ENCODE peak calls at places on chromosomes 1 and 21, in five cellular contexts. C, P, O, N and A are unnamed samples.

GRCh38 chr1:64295566-64295965 is 92.1 kb downstream of the UBE2U start:
- DNase-seq in C (no peak), P (no peak), O (peak; percentile 74), N (no peak), A (no peak)

GRCh38 chr21:46325073-46325912 is 1.3 kb downstream of the PCNT start:
- DNase-seq in C (no peak), P (peak; percentile 71), O (peak; percentile 28), N (peak; percentile 58), A (peak; percentile 39)

GRCh38 chr1:184691719-184692324 is 62.8 kb downstream of the EDEM3 start:
- DNase-seq in C (peak; percentile 27), P (peak; percentile 60), O (peak; percentile 46), N (peak; percentile 73), A (peak; percentile 76)

GRCh38 chr1:60974524-60974923 is 107.8 kb upstream of the NFIA start:
- DNase-seq in C (no peak), P (no peak), O (no peak), N (no peak), A (no peak)

GRCh38 chr1:93631626-93632365 is 49.8 kb downstream of the BCAR3 start:
- DNase-seq in C (no peak), P (no peak), O (no peak), N (peak; percentile 50), A (no peak)

GRCh38 chr1:27525296-27526271 is 35.6 kb upstream of the WASF2 start:
- DNase-seq in C (no peak), P (peak; percentile 63), O (no peak), N (peak; percentile 83), A (peak; percentile 52)

GRCh38 chr1:159172599-159173291 is 1.3 kb downstream of the CADM3 start:
- DNase-seq in C (no peak), P (no peak), O (no peak), N (peak; percentile 87), A (no peak)

GRCh38 chr1:10074855-10075418 is 42.2 kb downstream of the UBE4B start:
- DNase-seq in C (no peak), P (peak; percentile 62), O (no peak), N (peak; percentile 41), A (peak; percentile 60)

GRCh38 chr1:68207129-68207689 is 25.1 kb downstream of the WLS start:
- DNase-seq in C (no peak), P (peak; percentile 48), O (peak; percentile 73), N (peak; percentile 75), A (peak; percentile 75)

GRCh38 chr1:17734609-17735008 is 20.5 kb upstream of the ACTL8 start:
- DNase-seq in C (no peak), P (no peak), O (no peak), N (no peak), A (no peak)

GRCh38 chr21:35150562-35151226 is 101.6 kb upstream of the RUNX1 start:
- DNase-seq in C (no peak), P (peak; percentile 62), O (peak; percentile 84), N (peak; percentile 46), A (peak; percentile 51)

GRCh38 chr21:41110664-41111063 is 57.3 kb upstream of the BACE2 start:
- DNase-seq in C (no peak), P (no peak), O (no peak), N (no peak), A (no peak)

GRCh38 chr1:223258751-223259177 is 105.2 kb downstream of the SUSD4 start:
- DNase-seq in C (no peak), P (peak; percentile 89), O (peak; percentile 71), N (peak; percentile 59), A (peak; percentile 71)

GRCh38 chr1:161198877-161199431 is at the start of gene ADAMTS4:
- DNase-seq in C (no peak), P (no peak), O (peak; percentile 25), N (peak; percentile 91), A (peak; percentile 91)

GRCh38 chr1:41396084-41396483 is 34.9 kb downstream of the FOXO6 start:
- DNase-seq in C (no peak), P (no peak), O (no peak), N (no peak), A (no peak)

GRCh38 chr1:2632051-2632430 is 775 bp downstream of the MMEL1 start:
- DNase-seq in C (no peak), P (no peak), O (no peak), N (no peak), A (no peak)

GRCh38 chr1:26693557-26694184 is 2.1 kb upstream of the ARID1A start:
- DNase-seq in C (no peak), P (no peak), O (no peak), N (peak; percentile 29), A (peak; percentile 27)

GRCh38 chr1:209822706-209823105 is 5.1 kb upstream of the UTP25 start:
- DNase-seq in C (no peak), P (peak; percentile 60), O (no peak), N (no peak), A (no peak)

GRCh38 chr1:35554261-35555211 is 2.7 kb downstream of the KIAA0319L start:
- DNase-seq in C (no peak), P (no peak), O (no peak), N (no peak), A (peak; percentile 44)

GRCh38 chr1:231796141-231796540 is 169.6 kb downstream of the DISC1 start:
- DNase-seq in C (no peak), P (no peak), O (no peak), N (no peak), A (no peak)

GRCh38 chr1:111474521-111474920 is 737 bp downstream of the C1orf162 start:
- DNase-seq in C (no peak), P (no peak), O (no peak), N (no peak), A (no peak)

GRCh38 chr1:111474106-111474505 is 322 bp downstream of the C1orf162 start:
- DNase-seq in C (no peak), P (no peak), O (no peak), N (peak; percentile 39), A (peak; percentile 31)

GRCh38 chr1:111476214-111476613 is 2.4 kb downstream of the C1orf162 start:
- DNase-seq in C (no peak), P (no peak), O (no peak), N (no peak), A (no peak)

GRCh38 chr1:111475706-111476105 is 1.9 kb downstream of the C1orf162 start:
- DNase-seq in C (no peak), P (no peak), O (no peak), N (no peak), A (no peak)

GRCh38 chr1:111476761-111477309 is 3.1 kb downstream of the C1orf162 start:
- DNase-seq in C (no peak), P (no peak), O (no peak), N (no peak), A (no peak)
- H3K4me3 ChIP-seq in C (no peak overlapping the region), P (no peak overlapping the region), O (no peak overlapping the region), N (no peak overlapping the region), A (no peak overlapping the region)

DNA sequence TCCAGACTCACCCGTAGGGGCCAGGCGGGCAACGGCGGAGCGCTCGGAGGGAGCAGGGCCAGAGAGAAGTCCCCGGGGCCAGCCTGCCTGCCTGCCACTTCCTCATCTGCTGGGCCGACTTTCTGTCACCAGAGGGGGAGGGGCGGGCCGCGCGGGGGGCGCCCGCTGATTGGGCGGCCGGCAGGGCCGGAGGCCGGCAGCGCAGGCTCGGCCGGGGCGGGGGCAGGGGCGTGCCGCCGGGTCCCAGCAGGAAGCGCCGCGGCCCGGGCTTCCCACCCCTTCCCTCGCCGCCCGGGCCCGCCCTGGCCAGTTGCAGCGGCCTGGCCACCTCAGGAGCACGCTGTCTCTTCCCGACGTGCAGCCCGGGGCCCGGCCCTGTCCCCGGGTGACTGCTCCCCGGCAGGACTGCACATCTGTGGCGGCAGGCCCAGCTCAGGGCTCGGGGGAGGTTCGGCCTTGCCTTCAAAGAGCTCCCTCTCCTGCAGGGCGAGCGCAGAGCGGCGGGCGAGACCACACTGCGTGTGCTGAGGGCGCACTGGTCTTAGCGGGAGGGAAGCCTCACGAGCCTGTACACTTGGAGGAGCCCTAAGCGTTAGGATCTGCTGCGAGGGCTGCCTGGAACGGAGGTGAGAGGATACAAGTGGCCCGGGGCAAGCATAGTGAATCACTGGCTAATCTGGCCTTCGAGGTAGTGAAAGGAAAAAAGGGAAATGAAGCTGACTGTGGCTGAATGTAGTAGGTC is at the start of gene ELOVL1:
- DNase-seq in C (peak; percentile 47), P (peak; percentile 92), O (peak; percentile 75), N (peak; percentile 88), A (peak; percentile 75)
- TF ChIP-seq CTCF in C (no peak), P (peak; percentile 23), O (no peak), N (peak; percentile 31), A (peak; percentile 34)

DNA sequence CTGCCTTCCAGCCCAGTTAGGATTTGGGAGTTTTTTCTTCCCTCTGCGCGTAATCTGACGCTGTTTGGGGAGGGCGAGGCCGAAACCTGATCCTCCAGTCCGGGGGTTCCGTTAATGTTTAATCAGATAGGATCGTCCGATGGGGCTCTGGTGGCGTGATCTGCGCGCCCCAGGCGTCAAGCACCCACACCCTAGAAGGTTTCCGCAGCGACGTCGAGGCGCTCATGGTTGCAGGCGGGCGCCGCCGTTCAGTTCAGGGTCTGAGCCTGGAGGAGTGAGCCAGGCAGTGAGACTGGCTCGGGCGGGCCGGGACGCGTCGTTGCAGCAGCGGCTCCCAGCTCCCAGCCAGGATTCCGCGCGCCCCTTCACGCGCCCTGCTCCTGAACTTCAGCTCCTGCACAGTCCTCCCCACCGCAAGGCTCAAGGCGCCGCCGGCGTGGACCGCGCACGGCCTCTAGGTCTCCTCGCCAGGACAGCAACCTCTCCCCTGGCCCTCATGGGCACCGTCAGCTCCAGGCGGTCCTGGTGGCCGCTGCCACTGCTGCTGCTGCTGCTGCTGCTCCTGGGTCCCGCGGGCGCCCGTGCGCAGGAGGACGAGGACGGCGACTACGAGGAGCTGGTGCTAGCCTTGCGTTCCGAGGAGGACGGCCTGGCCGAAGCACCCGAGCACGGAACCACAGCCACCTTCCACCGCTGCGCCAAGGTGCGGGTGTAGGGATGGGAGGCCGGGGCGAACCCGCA is at the start of gene PCSK9:
- DNase-seq in C (no peak), P (peak; percentile 88), O (peak; percentile 38), N (peak; percentile 23), A (peak; percentile 22)
- H3K4me3 ChIP-seq in C (peak within 1 kb of the TSS; percentile 36), P (peak within 1 kb of the TSS; percentile 68), O (peak within 1 kb of the TSS; percentile 33), N (peak within 1 kb of the TSS; percentile 49), A (peak within 1 kb of the TSS; percentile 52)

GRCh38 chr1:109882288-109883245 is 28.1 kb upstream of the CSF1 start:
- DNase-seq in C (no peak), P (no peak), O (no peak), N (no peak), A (no peak)

GRCh38 chr1:109884242-109884891 is 26.3 kb upstream of the CSF1 start:
- DNase-seq in C (no peak), P (peak; percentile 27), O (no peak), N (no peak), A (no peak)

GRCh38 chr1:109880961-109881894 is 29.4 kb upstream of the CSF1 start:
- DNase-seq in C (no peak), P (no peak), O (no peak), N (no peak), A (peak; percentile 16)

GRCh38 chr1:109881906-109882287 is 28.8 kb upstream of the CSF1 start:
- DNase-seq in C (no peak), P (no peak), O (no peak), N (no peak), A (no peak)

DNA sequence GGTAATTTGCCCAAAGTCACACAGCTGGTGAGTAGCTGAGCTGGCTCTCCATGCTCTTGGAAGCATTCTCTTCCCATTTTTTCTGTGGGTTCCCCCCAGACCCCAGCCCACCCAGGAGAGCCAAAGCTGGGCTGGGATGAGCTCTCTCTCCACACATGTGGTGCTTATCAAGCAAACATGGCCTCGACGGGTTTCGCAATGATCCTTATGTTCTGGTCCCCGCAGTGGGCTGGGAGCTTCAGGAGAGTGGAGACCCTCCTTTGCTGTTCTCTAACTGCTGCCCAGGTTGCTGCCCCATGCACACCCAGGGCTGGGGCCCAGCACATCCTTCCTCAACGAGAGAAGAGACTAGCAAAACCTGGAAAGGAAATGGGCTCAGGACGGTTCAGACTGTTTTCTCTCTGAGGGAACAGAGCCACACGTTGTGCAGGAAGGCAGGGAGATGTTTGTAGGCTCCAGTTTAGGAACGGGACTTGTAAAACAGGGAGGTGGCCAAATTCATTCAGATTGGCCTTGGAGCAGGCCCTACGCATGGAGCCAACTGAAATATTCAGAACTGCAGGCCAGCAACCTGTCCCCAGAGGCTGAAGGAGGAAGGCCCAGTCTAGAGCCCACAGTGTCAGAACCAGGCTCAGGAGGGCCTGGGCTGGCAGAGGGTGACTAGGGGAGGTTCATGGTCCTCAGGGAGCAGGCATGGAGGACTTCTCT is 27.2 kb upstream of the CSF1 start:
- DNase-seq in C (no peak), P (no peak), O (no peak), N (no peak), A (peak; percentile 28)
- TF ChIP-seq CTCF in C (no peak), P (no peak), O (no peak), N (no peak), A (no peak)